ENCODE peak calls at places on chromosomes 16 and 17, in ten cellular contexts. G, S, Q, Z, P, I, T, V, E and M are unnamed samples.

GRCh38 chr16:83717814-83718213 is 90.0 kb upstream of the HSBP1 start:
- DNase-seq in V (no peak), I (peak; percentile 55), G (peak; percentile 96), P (no peak), Q (no peak), S (no peak), E (no peak), Z (no peak), T (peak; percentile 71), M (peak; percentile 35)

GRCh38 chr16:20803561-20804214 is 2.6 kb downstream of the ERI2 start:
- DNase-seq in S (no peak), P (no peak), E (no peak), Q (no peak), T (no peak), I (no peak), G (no peak), V (no peak), Z (no peak), M (no peak)

GRCh38 chr17:61522088-61522487 is 68.9 kb downstream of the NACA2 start:
- DNase-seq in Z (no peak), V (no peak), G (no peak), T (no peak), E (no peak), P (no peak), S (no peak), Q (no peak), I (no peak), M (no peak)

GRCh38 chr16:11390573-11391495 is 45.6 kb downstream of the RMI2 start:
- DNase-seq in E (peak; percentile 33), V (no peak), P (no peak), G (no peak), T (no peak), I (no peak), S (no peak), Q (peak; percentile 72), Z (no peak), M (no peak)

GRCh38 chr17:29461807-29462206 is 71.6 kb downstream of the TAOK1 start:
- DNase-seq in T (no peak), Z (no peak), E (no peak), Q (no peak), V (no peak), P (no peak), I (no peak), G (no peak), S (no peak), M (no peak)

GRCh38 chr16:54986404-54986803 is 55.7 kb downstream of the IRX5 start:
- DNase-seq in S (no peak), T (no peak), G (no peak), Z (no peak), I (no peak), P (no peak), E (no peak), Q (no peak), V (no peak), M (no peak)

GRCh38 chr17:74015316-74015715 is 188.2 kb upstream of the RPL38 start:
- DNase-seq in P (no peak), T (no peak), Q (no peak), S (no peak), E (no peak), I (no peak), V (no peak), G (no peak), Z (no peak), M (no peak)

GRCh38 chr16:3774156-3774767 is 56.9 kb upstream of the TRAP1 start:
- DNase-seq in V (no peak), T (peak; percentile 38), S (peak; percentile 46), Q (no peak), I (peak; percentile 11), Z (no peak), E (no peak), P (no peak), G (peak; percentile 33), M (no peak)

GRCh38 chr16:66271074-66272060 is 95.1 kb upstream of the CDH5 start:
- DNase-seq in V (no peak), T (no peak), E (peak; percentile 66), P (peak; percentile 13), G (peak; percentile 35), S (no peak), Q (no peak), Z (no peak), I (no peak), M (no peak)

GRCh38 chr17:57914274-57915147 is 40.7 kb downstream of the CUEDC1 start:
- DNase-seq in Q (no peak), E (no peak), T (no peak), S (no peak), I (no peak), G (no peak), V (no peak), P (no peak), Z (no peak), M (no peak)

GRCh38 chr16:2048116-2048543 is 345 bp downstream of the TSC2 start:
- DNase-seq in Q (no peak), V (no peak), Z (no peak), G (no peak), I (no peak), T (no peak), S (peak; percentile 43), P (no peak), E (no peak), M (no peak)

GRCh38 chr17:35341465-35341992 is 31.9 kb downstream of the SLFN11 start:
- DNase-seq in I (no peak), Z (peak; percentile 54), V (no peak), P (no peak), S (no peak), G (no peak), Q (no peak), T (no peak), E (no peak), M (no peak)

GRCh38 chr16:16096858-16097213 is 126.5 kb downstream of the ABCC6 start:
- DNase-seq in V (no peak), Q (no peak), Z (no peak), S (no peak), I (no peak), P (no peak), T (no peak), E (no peak), G (no peak), M (no peak)

GRCh38 chr17:77235370-77236080 is 94.8 kb downstream of the SEC14L1 start:
- DNase-seq in Z (no peak), G (peak; percentile 83), T (peak; percentile 60), P (peak; percentile 48), I (peak; percentile 93), Q (no peak), S (peak; percentile 81), V (no peak), E (peak; percentile 8), M (peak; percentile 67)

GRCh38 chr17:42050360-42051012 is at the start of gene C17orf113:
- DNase-seq in S (peak; percentile 73), E (no peak), Z (no peak), I (no peak), Q (peak; percentile 89), V (no peak), G (peak; percentile 44), T (peak; percentile 3), P (peak; percentile 22), M (no peak)

GRCh38 chr17:78771758-78772382 is 10.2 kb downstream of the CYTH1 start:
- DNase-seq in I (no peak), E (no peak), T (no peak), Z (no peak), P (no peak), S (no peak), Q (no peak), G (no peak), V (no peak), M (no peak)

GRCh38 chr16:74605746-74606520 is 981 bp downstream of the GLG1 start:
- DNase-seq in Q (no peak), P (no peak), I (no peak), E (no peak), Z (no peak), V (no peak), S (no peak), T (no peak), G (no peak), M (no peak)